ENCODE peak calls at places on chromosomes 11 and 22, in seven cellular contexts. One of them, this sample, is unnamed.
A peak's percentile ranks its signal among the peaks of the same experiment; 100 is the strongest.

GRCh38 chr11:78893996-78894395 is 319.3 kb upstream of the NARS2 start:
- DNase-seq in mammary epithelial cell: no peak
- DNase-seq in upper lobe of left lung: no peak
- DNase-seq in SK-N-SH: no peak
- DNase-seq in kidney epithelial cell: no peak
- DNase-seq in lower lobe of right lung: no peak
- DNase-seq in brain microvascular endothelial cell: no peak
- DNase-seq in this sample: no peak

GRCh38 chr11:70503201-70503877 is 105.0 kb downstream of the CTTN start:
- DNase-seq in kidney epithelial cell: no peak
- DNase-seq in lower lobe of right lung: peak; percentile 36
- DNase-seq in brain microvascular endothelial cell: no peak
- DNase-seq in upper lobe of left lung: no peak
- DNase-seq in mammary epithelial cell: no peak
- DNase-seq in SK-N-SH: no peak
- DNase-seq in this sample: peak; percentile 50

GRCh38 chr11:61828629-61829407 is 718 bp downstream of the FADS2 start:
- DNase-seq in brain microvascular endothelial cell: no peak
- DNase-seq in kidney epithelial cell: no peak
- DNase-seq in upper lobe of left lung: peak; percentile 63
- DNase-seq in mammary epithelial cell: peak; percentile 7
- DNase-seq in lower lobe of right lung: peak; percentile 62
- DNase-seq in SK-N-SH: peak; percentile 82
- DNase-seq in this sample: no peak

GRCh38 chr11:111450480-111451320 is 61.5 kb downstream of the BTG4 start:
- DNase-seq in lower lobe of right lung: no peak
- DNase-seq in mammary epithelial cell: no peak
- DNase-seq in brain microvascular endothelial cell: no peak
- DNase-seq in kidney epithelial cell: no peak
- DNase-seq in upper lobe of left lung: no peak
- DNase-seq in SK-N-SH: no peak
- DNase-seq in this sample: no peak

GRCh38 chr11:122494171-122494570 is 161.4 kb upstream of the UBASH3B start:
- DNase-seq in mammary epithelial cell: peak; percentile 40
- DNase-seq in lower lobe of right lung: no peak
- DNase-seq in kidney epithelial cell: no peak
- DNase-seq in SK-N-SH: no peak
- DNase-seq in upper lobe of left lung: no peak
- DNase-seq in brain microvascular endothelial cell: no peak
- DNase-seq in this sample: no peak

GRCh38 chr11:44954051-44954906 is 3.6 kb upstream of the TP53I11 start:
- DNase-seq in lower lobe of right lung: no peak
- DNase-seq in brain microvascular endothelial cell: no peak
- DNase-seq in SK-N-SH: no peak
- DNase-seq in upper lobe of left lung: no peak
- DNase-seq in kidney epithelial cell: no peak
- DNase-seq in mammary epithelial cell: no peak
- DNase-seq in this sample: no peak

GRCh38 chr11:2287102-2287501 is 14.6 kb downstream of the C11orf21 start:
- DNase-seq in lower lobe of right lung: peak; percentile 42
- DNase-seq in brain microvascular endothelial cell: no peak
- DNase-seq in kidney epithelial cell: no peak
- DNase-seq in upper lobe of left lung: peak; percentile 15
- DNase-seq in SK-N-SH: no peak
- DNase-seq in mammary epithelial cell: no peak
- DNase-seq in this sample: no peak

GRCh38 chr11:44944181-44944852 is 6.4 kb downstream of the TP53I11 start:
- DNase-seq in SK-N-SH: no peak
- DNase-seq in lower lobe of right lung: no peak
- DNase-seq in kidney epithelial cell: no peak
- DNase-seq in mammary epithelial cell: no peak
- DNase-seq in brain microvascular endothelial cell: no peak
- DNase-seq in upper lobe of left lung: no peak
- DNase-seq in this sample: no peak

GRCh38 chr11:44595964-44596381 is 30.5 kb downstream of the CD82 start:
- DNase-seq in SK-N-SH: no peak
- DNase-seq in lower lobe of right lung: no peak
- DNase-seq in brain microvascular endothelial cell: no peak
- DNase-seq in mammary epithelial cell: no peak
- DNase-seq in upper lobe of left lung: no peak
- DNase-seq in kidney epithelial cell: no peak
- DNase-seq in this sample: no peak

GRCh38 chr11:72652871-72653615 is 21.2 kb downstream of the PDE2A start:
- DNase-seq in SK-N-SH: peak; percentile 63
- DNase-seq in kidney epithelial cell: no peak
- DNase-seq in mammary epithelial cell: no peak
- DNase-seq in upper lobe of left lung: no peak
- DNase-seq in lower lobe of right lung: no peak
- DNase-seq in brain microvascular endothelial cell: no peak
- DNase-seq in this sample: no peak

GRCh38 chr11:97610854-97611253 is 1221.0 kb downstream of the JRKL start:
- DNase-seq in lower lobe of right lung: no peak
- DNase-seq in SK-N-SH: no peak
- DNase-seq in brain microvascular endothelial cell: no peak
- DNase-seq in mammary epithelial cell: no peak
- DNase-seq in kidney epithelial cell: no peak
- DNase-seq in upper lobe of left lung: no peak
- DNase-seq in this sample: no peak

GRCh38 chr11:121282376-121282775 is 10.2 kb upstream of the SC5D start:
- DNase-seq in kidney epithelial cell: no peak
- DNase-seq in SK-N-SH: no peak
- DNase-seq in upper lobe of left lung: no peak
- DNase-seq in mammary epithelial cell: no peak
- DNase-seq in brain microvascular endothelial cell: no peak
- DNase-seq in lower lobe of right lung: no peak
- DNase-seq in this sample: no peak

GRCh38 chr11:18564149-18564548 is 24.4 kb downstream of the UEVLD start:
- DNase-seq in mammary epithelial cell: no peak
- DNase-seq in brain microvascular endothelial cell: no peak
- DNase-seq in kidney epithelial cell: no peak
- DNase-seq in upper lobe of left lung: no peak
- DNase-seq in SK-N-SH: no peak
- DNase-seq in lower lobe of right lung: no peak
- DNase-seq in this sample: no peak

DNA sequence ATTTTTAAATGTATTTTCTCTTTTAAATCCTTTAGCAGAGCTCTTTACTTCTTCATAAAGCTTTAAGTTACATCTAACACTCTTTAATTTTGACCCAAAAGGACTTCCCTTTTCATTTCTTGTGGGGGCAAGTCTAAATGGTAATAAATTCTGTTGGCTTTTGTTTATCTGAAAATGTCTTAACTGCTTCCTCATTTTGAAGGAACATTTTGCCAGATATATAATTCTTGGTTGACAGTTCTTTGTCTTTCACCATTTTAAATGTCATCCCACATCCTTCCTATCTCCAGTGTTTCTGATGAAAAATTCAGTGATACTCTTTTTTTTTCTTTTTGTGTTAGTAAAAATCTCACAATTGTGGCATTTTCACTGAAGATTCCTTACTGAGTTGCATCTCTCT is 44.7 kb upstream of the ZBTB44 start:
- DNase-seq in mammary epithelial cell: no peak
- DNase-seq in lower lobe of right lung: no peak
- DNase-seq in kidney epithelial cell: no peak
- DNase-seq in brain microvascular endothelial cell: no peak
- DNase-seq in upper lobe of left lung: no peak
- DNase-seq in SK-N-SH: no peak
- DNase-seq in this sample: no peak
- H3K4me3 ChIP-seq in mammary epithelial cell: no peak overlapping the region
- H3K4me3 ChIP-seq in lower lobe of right lung: no peak overlapping the region
- H3K4me3 ChIP-seq in kidney epithelial cell: no peak overlapping the region
- H3K4me3 ChIP-seq in brain microvascular endothelial cell: no peak overlapping the region
- H3K4me3 ChIP-seq in upper lobe of left lung: no peak overlapping the region
- H3K4me3 ChIP-seq in SK-N-SH: no peak overlapping the region
- H3K4me3 ChIP-seq in this sample: no peak overlapping the region

DNA sequence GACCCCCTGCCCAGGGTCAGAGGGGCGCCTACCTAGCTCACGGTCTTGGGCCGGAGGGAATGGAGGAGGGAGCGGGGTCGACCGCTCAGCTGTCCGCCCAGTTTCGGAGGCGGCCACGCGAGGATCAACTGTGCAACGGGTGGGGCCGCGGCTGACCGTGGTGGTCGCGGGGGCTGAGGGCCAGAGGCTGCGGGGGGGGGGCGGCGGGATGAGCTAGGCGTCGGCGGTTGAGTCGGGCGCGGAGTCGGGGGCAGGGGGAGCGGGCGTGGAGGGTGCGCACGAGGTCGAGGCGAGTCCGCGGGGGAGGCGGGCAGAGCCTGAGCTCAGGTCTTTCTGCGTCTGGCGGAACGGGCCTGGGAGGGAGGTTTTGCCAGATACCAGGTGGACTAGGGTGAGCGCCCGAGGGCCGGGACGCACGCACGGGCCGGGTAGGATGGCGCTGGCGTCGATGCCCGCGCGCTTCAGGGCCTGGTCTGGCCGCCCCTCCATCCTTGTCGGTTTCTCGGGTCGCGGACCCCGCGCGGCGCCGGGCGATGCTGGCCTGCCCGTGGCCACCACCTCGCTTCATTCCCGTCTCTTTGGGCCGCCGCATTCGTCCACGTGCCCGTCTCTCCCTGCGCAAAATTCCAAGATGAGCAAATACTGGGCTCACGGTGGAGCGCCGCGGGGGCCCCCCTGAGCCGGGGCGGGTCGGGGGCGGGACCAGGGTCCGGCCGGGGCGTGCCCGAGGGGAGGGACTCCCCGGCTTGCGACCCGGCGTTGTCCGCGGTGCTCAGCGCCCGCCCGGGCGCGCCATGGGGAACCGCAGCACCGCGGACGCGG is at the start of gene DRD4:
- DNase-seq in brain microvascular endothelial cell: no peak
- DNase-seq in lower lobe of right lung: no peak
- DNase-seq in mammary epithelial cell: no peak
- DNase-seq in upper lobe of left lung: no peak
- DNase-seq in kidney epithelial cell: no peak
- DNase-seq in SK-N-SH: peak; percentile 86
- DNase-seq in this sample: no peak
- H3K4me3 ChIP-seq in brain microvascular endothelial cell: no peak within 1 kb of the TSS
- H3K4me3 ChIP-seq in lower lobe of right lung: peak within 1 kb of the TSS; percentile 22
- H3K4me3 ChIP-seq in mammary epithelial cell: no peak within 1 kb of the TSS
- H3K4me3 ChIP-seq in upper lobe of left lung: peak within 1 kb of the TSS; percentile 33
- H3K4me3 ChIP-seq in kidney epithelial cell: no peak within 1 kb of the TSS
- H3K4me3 ChIP-seq in SK-N-SH: peak within 1 kb of the TSS; percentile 28
- H3K4me3 ChIP-seq in this sample: no peak within 1 kb of the TSS

DNA sequence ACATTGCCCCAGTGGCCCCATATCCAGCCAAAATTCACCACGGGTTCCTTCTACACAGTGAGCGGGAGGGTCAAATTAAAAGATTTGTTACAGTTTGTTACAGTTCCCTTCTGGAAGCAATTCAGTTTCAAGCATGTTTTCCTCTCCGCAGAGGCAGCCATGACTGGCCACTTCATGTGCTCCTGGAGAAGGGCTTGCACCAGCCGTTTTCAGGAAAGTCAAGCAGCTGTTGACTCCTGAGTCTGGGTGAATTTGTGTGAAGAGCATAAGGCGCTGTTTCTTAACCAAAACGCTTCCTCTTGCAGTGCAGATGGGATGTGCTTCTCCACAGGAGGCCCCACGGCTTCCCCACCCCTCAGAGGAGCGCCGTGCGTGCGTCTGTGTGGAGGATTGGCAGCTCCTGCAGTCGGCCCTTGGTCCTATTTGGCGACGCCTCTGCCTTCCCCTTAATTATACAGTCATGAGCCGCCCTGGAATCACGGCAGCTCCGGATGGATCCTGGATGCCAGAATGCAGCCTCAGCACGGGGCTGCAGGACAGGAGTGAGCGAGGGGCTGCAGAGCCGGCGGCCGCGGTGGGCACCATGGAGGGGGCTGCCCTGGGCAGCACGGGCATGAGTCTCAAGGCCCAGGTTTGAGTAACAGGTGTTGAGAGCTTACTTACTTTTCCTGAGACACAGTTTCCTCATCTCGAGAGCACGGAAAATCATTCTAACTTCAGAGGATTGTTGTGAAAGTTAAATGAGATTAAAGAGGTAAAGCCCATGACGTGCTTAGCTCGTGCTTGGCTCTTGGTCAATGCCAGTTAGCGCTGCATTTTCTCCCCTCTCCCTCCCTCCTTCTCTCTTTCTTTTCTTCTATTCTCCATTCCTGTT is 54.2 kb upstream of the B3GAT1 start:
- DNase-seq in upper lobe of left lung: peak; percentile 33
- DNase-seq in kidney epithelial cell: no peak
- DNase-seq in brain microvascular endothelial cell: no peak
- DNase-seq in lower lobe of right lung: no peak
- DNase-seq in SK-N-SH: no peak
- DNase-seq in mammary epithelial cell: no peak
- DNase-seq in this sample: no peak
- H3K4me3 ChIP-seq in upper lobe of left lung: no peak overlapping the region
- H3K4me3 ChIP-seq in kidney epithelial cell: no peak overlapping the region
- H3K4me3 ChIP-seq in brain microvascular endothelial cell: no peak overlapping the region
- H3K4me3 ChIP-seq in lower lobe of right lung: no peak overlapping the region
- H3K4me3 ChIP-seq in SK-N-SH: no peak overlapping the region
- H3K4me3 ChIP-seq in mammary epithelial cell: no peak overlapping the region
- H3K4me3 ChIP-seq in this sample: no peak overlapping the region

GRCh38 chr11:66278396-66279091 is 569 bp downstream of the CNIH2 start:
- DNase-seq in lower lobe of right lung: no peak
- DNase-seq in brain microvascular endothelial cell: peak; percentile 48
- DNase-seq in mammary epithelial cell: no peak
- DNase-seq in kidney epithelial cell: no peak
- DNase-seq in upper lobe of left lung: no peak
- DNase-seq in SK-N-SH: peak; percentile 79
- DNase-seq in this sample: peak; percentile 77
- H3K4me3 ChIP-seq in lower lobe of right lung: no peak overlapping the region
- H3K4me3 ChIP-seq in brain microvascular endothelial cell: no peak overlapping the region
- H3K4me3 ChIP-seq in mammary epithelial cell: no peak overlapping the region
- H3K4me3 ChIP-seq in kidney epithelial cell: no peak overlapping the region
- H3K4me3 ChIP-seq in upper lobe of left lung: peak overlapping the region; percentile 46
- H3K4me3 ChIP-seq in SK-N-SH: peak overlapping the region; percentile 51
- H3K4me3 ChIP-seq in this sample: no peak overlapping the region

DNA sequence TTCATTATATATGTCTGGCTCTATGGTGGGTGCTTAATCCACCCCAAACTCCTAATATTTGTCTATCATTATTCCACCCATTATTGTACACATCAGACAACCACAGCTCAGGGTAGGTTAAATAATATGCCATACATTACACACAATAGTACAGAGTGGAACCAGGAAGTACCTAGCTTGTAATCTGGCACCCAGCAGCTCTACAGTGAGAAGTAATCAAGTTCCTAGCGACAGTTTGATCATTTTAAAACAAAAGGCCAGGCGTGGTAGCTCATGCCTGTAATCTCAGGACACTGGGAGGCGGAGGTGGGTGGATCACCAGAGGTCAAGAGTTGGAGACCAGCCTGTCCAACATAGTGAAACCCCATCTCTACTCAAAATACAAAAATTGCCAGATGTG is 141.0 kb downstream of the LARGE1 start:
- DNase-seq in lower lobe of right lung: no peak
- DNase-seq in SK-N-SH: no peak
- DNase-seq in upper lobe of left lung: no peak
- DNase-seq in brain microvascular endothelial cell: no peak
- DNase-seq in kidney epithelial cell: no peak
- DNase-seq in mammary epithelial cell: no peak
- DNase-seq in this sample: no peak
- H3K4me3 ChIP-seq in lower lobe of right lung: no peak overlapping the region
- H3K4me3 ChIP-seq in SK-N-SH: no peak overlapping the region
- H3K4me3 ChIP-seq in upper lobe of left lung: no peak overlapping the region
- H3K4me3 ChIP-seq in brain microvascular endothelial cell: no peak overlapping the region
- H3K4me3 ChIP-seq in kidney epithelial cell: no peak overlapping the region
- H3K4me3 ChIP-seq in mammary epithelial cell: no peak overlapping the region
- H3K4me3 ChIP-seq in this sample: no peak overlapping the region

DNA sequence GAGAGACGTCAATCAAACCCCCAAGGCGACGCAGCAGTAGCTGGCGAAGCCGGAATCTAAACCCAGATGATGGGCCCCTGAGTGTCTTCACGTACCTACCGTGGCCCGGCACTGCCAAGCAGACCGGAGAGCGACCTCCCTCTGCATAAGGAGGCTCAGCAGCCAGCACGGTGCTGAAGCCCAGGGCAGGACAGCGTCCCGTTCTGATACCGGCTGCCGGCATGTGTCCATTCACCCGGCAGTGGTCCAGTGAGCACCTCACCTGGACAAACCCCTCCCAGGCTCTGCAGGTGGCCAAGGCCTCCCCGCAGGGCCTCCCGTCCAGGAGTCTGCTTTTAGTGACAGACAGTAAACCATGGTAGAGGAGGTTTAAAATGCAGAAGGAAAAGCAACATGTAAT is 142.0 kb downstream of the BRD1 start:
- DNase-seq in SK-N-SH: no peak
- DNase-seq in upper lobe of left lung: no peak
- DNase-seq in mammary epithelial cell: no peak
- DNase-seq in kidney epithelial cell: no peak
- DNase-seq in lower lobe of right lung: no peak
- DNase-seq in brain microvascular endothelial cell: no peak
- DNase-seq in this sample: peak; percentile 39
- H3K4me3 ChIP-seq in SK-N-SH: no peak overlapping the region
- H3K4me3 ChIP-seq in upper lobe of left lung: no peak overlapping the region
- H3K4me3 ChIP-seq in mammary epithelial cell: no peak overlapping the region
- H3K4me3 ChIP-seq in kidney epithelial cell: no peak overlapping the region
- H3K4me3 ChIP-seq in lower lobe of right lung: no peak overlapping the region
- H3K4me3 ChIP-seq in brain microvascular endothelial cell: no peak overlapping the region
- H3K4me3 ChIP-seq in this sample: no peak overlapping the region